ENCODE peak calls at places on chromosomes 16 and 17, in eight cellular contexts. P is EH; W is NCI-H1694; E is stimulated activated CD4-positive, alpha-beta T cell treated with anti-CD3 and anti-CD28 coated beads, Interleukin-2, amount 100 ng/mL, for 4 hours; B is CD14-positive monocyte; Q is activated T-cell treated with anti-CD3 and anti-CD28 coated beads for 1 hour; S is Peyer's patch; R is EL. K is an unnamed sample.

GRCh38 chr16:86270696-86271095 is 239.6 kb upstream of the FOXF1 start:
- DNase-seq in B (no peak), R (no peak), W (no peak), S (no peak), E (no peak), P (no peak), Q (no peak), K (no peak)

GRCh38 chr17:21370430-21370829 is 5.7 kb upstream of the KCNJ12 start:
- DNase-seq in E (no peak), R (no peak), B (no peak), P (peak), Q (no peak), S (no peak), W (no peak), K (no peak)

GRCh38 chr16:9362050-9362449 is 270.6 kb downstream of the HAPSTR1 start:
- DNase-seq in S (no peak), E (no peak), P (no peak), Q (no peak), R (no peak), B (no peak), W (no peak), K (no peak)

GRCh38 chr17:80274871-80275449 is 14.3 kb downstream of the RNF213 start:
- DNase-seq in P (no peak), E (no peak), Q (no peak), W (no peak), B (no peak), R (no peak), S (no peak), K (no peak)

GRCh38 chr17:59425085-59425901 is 93.8 kb downstream of the YPEL2 start:
- DNase-seq in P (peak), W (no peak), E (no peak), S (no peak), B (no peak), R (peak), Q (no peak), K (no peak)

GRCh38 chr17:8894673-8895578 is 27.5 kb upstream of the PIK3R6 start:
- DNase-seq in E (peak), R (peak), B (peak), W (peak), S (no peak), Q (no peak), P (peak), K (peak)

GRCh38 chr17:81494984-81495383 is 17.6 kb downstream of the ACTG1 start:
- DNase-seq in B (no peak), P (no peak), E (no peak), S (no peak), R (no peak), Q (no peak), W (peak), K (no peak)

GRCh38 chr17:40952675-40953074 is 14.1 kb downstream of the KRT39 start:
- DNase-seq in W (no peak), Q (no peak), E (no peak), P (peak), R (peak), B (no peak), S (no peak), K (peak)

GRCh38 chr16:923184-923583 is 47.6 kb downstream of the LMF1 start:
- DNase-seq in Q (no peak), B (no peak), P (no peak), S (no peak), E (no peak), R (no peak), W (no peak), K (no peak)

K was measured in AG04450.